ENCODE peak calls at places on chromosome 15, in four cellular contexts. F, I, K and D are unnamed samples.

GRCh38 chr15:39589815-39590644 is 9.2 kb downstream of the THBS1 start:
- DNase-seq in I (no peak), F (no peak), K (peak; percentile 66), D (no peak)

GRCh38 chr15:101561584-101561906 is 72.0 kb upstream of the PCSK6 start:
- DNase-seq in F (no peak), K (peak; percentile 45), I (no peak), D (no peak)

GRCh38 chr15:71468715-71469114 is 341.6 kb upstream of the NR2E3 start:
- DNase-seq in K (no peak), I (no peak), F (no peak), D (no peak)

GRCh38 chr15:38024293-38025091 is 90.1 kb downstream of the TMCO5A start:
- DNase-seq in F (no peak), I (no peak), K (no peak), D (no peak)

GRCh38 chr15:28086175-28086703 is 12.9 kb downstream of the OCA2 start:
- DNase-seq in F (peak; percentile 41), I (peak; percentile 26), K (no peak), D (no peak)

GRCh38 chr15:51171578-51171932 is 76.8 kb upstream of the TNFAIP8L3 start:
- DNase-seq in F (no peak), K (no peak), I (no peak), D (no peak)

GRCh38 chr15:100919481-100920405 is 586 bp downstream of the LRRK1 start:
- DNase-seq in F (no peak), K (no peak), I (no peak), D (no peak)

GRCh38 chr15:99453646-99454045 is 112.1 kb upstream of the MEF2A start:
- DNase-seq in K (peak; percentile 40), I (no peak), F (no peak), D (no peak)

GRCh38 chr15:67066041-67067021 is 929 bp downstream of the SMAD3 start:
- DNase-seq in K (peak; percentile 72), I (no peak), F (no peak), D (no peak)

GRCh38 chr15:35168464-35168863 is 83.4 kb upstream of the NANOGP8 start:
- DNase-seq in I (no peak), K (no peak), F (no peak), D (peak; percentile 5)

GRCh38 chr15:65558336-65558735 is 28.1 kb downstream of the HACD3 start:
- DNase-seq in F (no peak), K (no peak), I (no peak), D (no peak)

GRCh38 chr15:80071652-80072051 is 12.2 kb downstream of the ZFAND6 start:
- DNase-seq in K (no peak), F (no peak), I (no peak), D (no peak)

GRCh38 chr15:64460737-64461576 is 579 bp downstream of the ZNF609 start:
- DNase-seq in I (peak; percentile 35), F (peak; percentile 24), K (peak; percentile 72), D (no peak)

GRCh38 chr15:34154725-34155204 is 52.9 kb downstream of the PGBD4 start:
- DNase-seq in K (no peak), F (no peak), I (peak; percentile 72), D (no peak)

GRCh38 chr15:41558400-41559238 is at the start of gene TYRO3:
- DNase-seq in F (no peak), K (peak; percentile 80), I (no peak), D (no peak)

GRCh38 chr15:69760263-69760855 is 307.7 kb downstream of the RPLP1 start:
- DNase-seq in K (no peak), F (no peak), I (no peak), D (no peak)

DNA sequence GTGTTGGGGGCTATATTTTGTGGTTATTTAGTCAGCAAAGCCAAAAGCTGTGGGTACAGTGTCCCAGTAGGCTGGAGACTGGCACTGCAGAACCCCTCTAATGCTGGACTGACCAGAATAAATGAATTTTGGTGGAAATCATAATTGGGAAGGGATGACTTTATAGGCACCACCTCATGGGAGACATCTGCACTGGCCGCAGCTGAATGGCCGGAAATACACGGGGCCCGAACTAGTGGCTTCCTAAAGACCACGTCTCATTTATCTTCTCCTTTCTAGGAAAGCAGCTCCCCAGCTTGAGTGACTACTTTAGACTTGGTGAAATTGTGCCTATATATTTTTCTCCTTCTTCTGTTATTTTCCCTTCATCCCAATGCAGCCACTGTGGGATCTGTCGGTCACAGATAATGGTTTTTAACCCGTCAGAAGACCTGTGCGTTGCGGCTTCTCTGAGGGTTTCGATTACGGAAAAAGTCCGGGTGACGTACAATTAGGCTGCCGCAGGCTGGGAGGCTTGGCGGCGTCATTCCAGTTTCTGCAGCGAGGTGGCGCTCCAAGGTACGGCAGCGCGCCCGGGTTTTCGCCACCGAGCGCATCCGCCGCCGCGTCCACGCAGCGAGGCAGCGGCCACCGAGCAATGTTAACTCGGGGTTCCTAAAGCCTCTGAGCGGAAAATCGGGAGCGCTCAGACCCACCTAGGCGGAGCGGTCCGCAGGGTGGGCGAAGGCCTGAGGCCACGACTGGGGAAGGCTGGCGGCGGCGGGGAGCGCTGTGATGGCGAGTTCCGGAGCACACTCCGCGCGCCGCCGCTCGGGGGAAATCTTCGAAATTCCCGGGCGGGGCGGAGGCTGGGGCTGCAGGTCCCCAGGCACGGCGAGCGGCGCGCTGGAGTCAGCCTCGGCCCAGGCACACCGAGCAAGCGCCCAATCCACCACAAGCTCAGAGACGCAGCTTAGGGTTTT is 26.3 kb downstream of the NR2F2 start:
- DNase-seq in I (peak; percentile 72), F (no peak), K (peak; percentile 89), D (no peak)
- H3K27ac ChIP-seq in I (peak overlapping the region; percentile 24), F (peak overlapping the region; percentile 78), K (peak overlapping the region; percentile 92), D (no peak overlapping the region)

GRCh38 chr15:25770618-25771369 is 92.3 kb downstream of the ATP10A start:
- DNase-seq in I (no peak), F (no peak), K (no peak), D (no peak)
- TF ChIP-seq POLR2AphosphoS5 in I (no peak), F (no peak), K (no peak), D (no peak)

GRCh38 chr15:31347981-31348803 is 21.6 kb downstream of the KLF13 start:
- DNase-seq in I (no peak), K (no peak), F (no peak), D (no peak)
- H3K27ac ChIP-seq in I (no peak overlapping the region), K (no peak overlapping the region), F (no peak overlapping the region), D (no peak overlapping the region)

DNA sequence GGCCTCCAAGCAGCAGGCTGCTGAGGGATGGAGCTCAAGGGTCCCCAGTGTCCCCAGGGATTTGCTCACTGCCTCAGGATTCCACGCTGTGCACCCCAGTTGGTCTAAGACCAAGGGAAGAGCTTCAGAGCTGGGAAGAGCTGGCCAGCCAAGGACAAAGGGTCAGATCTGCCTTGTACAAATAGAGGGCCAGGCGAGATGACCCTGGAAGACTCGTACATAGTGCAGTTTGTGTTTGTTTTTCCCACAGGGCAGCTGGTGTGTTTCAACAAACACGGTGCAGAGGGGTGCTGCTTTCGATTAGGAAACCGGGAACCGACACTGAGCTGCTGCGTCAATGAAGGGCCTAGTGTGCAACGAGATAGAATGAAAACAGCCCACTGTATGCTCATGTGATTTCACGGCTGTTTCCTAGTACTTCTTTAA is 56.1 kb upstream of the TRPM1 start:
- DNase-seq in I (no peak), F (no peak), K (no peak), D (no peak)
- TF ChIP-seq POLR2AphosphoS5 in I (no peak), F (no peak), K (no peak), D (no peak)

GRCh38 chr15:60520041-60520824 is 41.3 kb upstream of the ICE2 start:
- DNase-seq in K (no peak), I (peak; percentile 16), F (no peak), D (no peak)

GRCh38 chr15:60523056-60523455 is 44.1 kb upstream of the ICE2 start:
- DNase-seq in F (no peak), I (no peak), K (no peak), D (no peak)

GRCh38 chr15:60520825-60521368 is 42.0 kb upstream of the ICE2 start:
- DNase-seq in F (peak; percentile 72), I (peak; percentile 57), K (no peak), D (peak; percentile 60)

GRCh38 chr15:60518511-60518910 is 39.6 kb upstream of the ICE2 start:
- DNase-seq in I (no peak), F (no peak), K (no peak), D (no peak)

GRCh38 chr15:60519218-60519617 is 40.3 kb upstream of the ICE2 start:
- DNase-seq in I (no peak), K (no peak), F (no peak), D (no peak)
- H3K27ac ChIP-seq in I (no peak overlapping the region), K (no peak overlapping the region), F (no peak overlapping the region), D (no peak overlapping the region)

GRCh38 chr15:63362196-63362595 is 19.4 kb downstream of the CA12 start:
- DNase-seq in I (no peak), F (no peak), K (no peak), D (no peak)
- TF ChIP-seq POLR2AphosphoS5 in I (no peak), F (no peak), K (no peak), D (no peak)

GRCh38 chr15:75054172-75054897 is 30.9 kb downstream of the PPCDC start:
- DNase-seq in K (no peak), I (no peak), F (no peak), D (no peak)
- H3K27ac ChIP-seq in K (no peak overlapping the region), I (no peak overlapping the region), F (no peak overlapping the region), D (no peak overlapping the region)

GRCh38 chr15:75718326-75718725 is 5.7 kb upstream of the CSPG4 start:
- DNase-seq in K (no peak), F (no peak), I (no peak), D (no peak)
- TF ChIP-seq POLR2AphosphoS5 in K (peak; percentile 76), F (no peak), I (no peak), D (no peak)

GRCh38 chr15:72915843-72916242 is 132.3 kb upstream of the ADPGK start:
- DNase-seq in K (no peak), I (no peak), F (no peak), D (no peak)
- H3K27ac ChIP-seq in K (no peak overlapping the region), I (no peak overlapping the region), F (no peak overlapping the region), D (no peak overlapping the region)